ENCODE peak calls at places on chromosomes 11 and 22, in nine cellular contexts. M is cardiac muscle cell; J is psoas muscle; G is heart right ventricle; T is CD4-positive, CD25-positive, alpha-beta regulatory T cell; L is tibial artery; W is CD4-positive, alpha-beta T cell; U is body of pancreas; D is pancreas. C is an unnamed sample.

GRCh38 chr11:35236667-35237003 is 97.7 kb downstream of the CD44 start:
- DNase-seq in D (no peak), W (no peak), M (no peak), T (no peak), J (no peak), G (no peak), L (no peak), U (peak), C (no peak)

GRCh38 chr11:13462928-13463778 is at the start of gene BTBD10:
- DNase-seq in T (peak), J (peak), W (peak), D (peak), G (peak), U (peak), M (peak), L (peak), C (peak)

GRCh38 chr11:60870733-60871377 is 3.5 kb downstream of the ZP1 start:
- DNase-seq in G (no peak), W (no peak), U (no peak), M (no peak), L (peak), J (no peak), D (no peak), T (no peak), C (no peak)

GRCh38 chr11:112025682-112026081 is 474 bp downstream of the DLAT start:
- DNase-seq in G (no peak), U (no peak), W (no peak), D (no peak), J (no peak), T (no peak), M (peak), L (no peak), C (no peak)

GRCh38 chr11:86608251-86608799 is 64.1 kb downstream of the ME3 start:
- DNase-seq in M (peak), T (peak), D (peak), J (peak), U (peak), L (peak), G (peak), W (peak), C (peak)

GRCh38 chr22:46830841-46831240 is 68.4 kb downstream of the TBC1D22A start:
- DNase-seq in D (no peak), W (no peak), T (no peak), J (no peak), M (no peak), U (no peak), L (no peak), G (no peak), C (no peak)

GRCh38 chr11:114564836-114565235 is 5.2 kb upstream of the NXPE1 start:
- DNase-seq in D (no peak), U (no peak), W (no peak), G (no peak), J (no peak), L (no peak), M (no peak), T (no peak), C (no peak)

GRCh38 chr11:70650075-70650909 is 252.0 kb downstream of the CTTN start:
- DNase-seq in U (peak), L (peak), D (peak), G (peak), M (peak), W (no peak), T (peak), J (peak), C (peak)

GRCh38 chr22:38446018-38446601 is 8.9 kb downstream of the KCNJ4 start:
- DNase-seq in L (no peak), T (no peak), J (no peak), W (no peak), U (no peak), D (no peak), G (no peak), M (no peak), C (no peak)

GRCh38 chr11:124075841-124076571 is 34.9 kb upstream of the OR10G7 start:
- DNase-seq in T (no peak), L (no peak), M (no peak), U (peak), J (peak), G (no peak), D (peak), W (no peak), C (no peak)

GRCh38 chr11:69383946-69384547 is 90.1 kb downstream of the MYEOV start:
- DNase-seq in J (no peak), T (no peak), U (no peak), W (no peak), M (no peak), D (no peak), L (peak), G (no peak), C (no peak)

GRCh38 chr11:102155676-102156075 is 45.4 kb downstream of the YAP1 start:
- DNase-seq in U (no peak), W (no peak), L (no peak), M (no peak), G (no peak), T (no peak), J (no peak), D (no peak), C (no peak)

GRCh38 chr22:45357492-45357891 is 47.8 kb downstream of the FAM118A start:
- DNase-seq in M (no peak), W (no peak), L (no peak), G (no peak), J (no peak), D (no peak), T (no peak), U (no peak), C (no peak)

GRCh38 chr11:87038235-87038960 is 664 bp downstream of the TMEM135 start:
- DNase-seq in W (no peak), D (no peak), G (no peak), T (no peak), U (no peak), M (no peak), L (no peak), J (no peak), C (no peak)

GRCh38 chr11:6206456-6207180 is 1.3 kb downstream of the C11orf42 start:
- DNase-seq in T (no peak), J (no peak), U (no peak), G (no peak), D (no peak), L (no peak), W (no peak), M (no peak), C (no peak)

GRCh38 chr22:45528046-45528445 is 25.4 kb downstream of the FBLN1 start:
- DNase-seq in D (no peak), J (no peak), L (no peak), M (no peak), G (no peak), U (no peak), W (no peak), T (no peak), C (no peak)

GRCh38 chr11:304915-305833 is 2.4 kb upstream of the IFITM2 start:
- DNase-seq in W (no peak), D (no peak), U (peak), G (peak), L (no peak), T (peak), M (peak), J (peak), C (peak)

GRCh38 chr11:120030411-120030810 is 107.5 kb downstream of the TRIM29 start:
- DNase-seq in J (no peak), D (no peak), L (no peak), G (no peak), W (no peak), M (no peak), U (no peak), T (no peak), C (no peak)

GRCh38 chr11:101718406-101718805 is 134.6 kb upstream of the TRPC6 start:
- DNase-seq in W (no peak), U (no peak), G (no peak), T (no peak), J (no peak), D (no peak), L (no peak), M (no peak), C (no peak)

GRCh38 chr11:36583667-36584066 is 10.6 kb upstream of the IFTAP start:
- DNase-seq in G (no peak), M (no peak), J (no peak), W (no peak), L (no peak), T (no peak), D (no peak), U (no peak), C (no peak)

GRCh38 chr11:126194121-126194543 is 17.3 kb downstream of the RPUSD4 start:
- DNase-seq in G (peak), J (no peak), T (peak), L (peak), D (no peak), W (no peak), U (peak), M (peak), C (no peak)

GRCh38 chr22:37638351-37639069 is 959 bp upstream of the SH3BP1 start:
- DNase-seq in D (no peak), W (no peak), J (no peak), L (no peak), G (no peak), U (no peak), T (no peak), M (no peak), C (no peak)

GRCh38 chr11:14905104-14906033 is 13.3 kb upstream of the CYP2R1 start:
- DNase-seq in G (peak), W (peak), J (peak), L (peak), T (peak), D (peak), U (peak), M (peak), C (peak)

GRCh38 chr11:122731500-122731913 is 76.0 kb downstream of the UBASH3B start:
- DNase-seq in J (no peak), T (no peak), M (no peak), W (no peak), U (no peak), G (no peak), L (no peak), D (no peak), C (no peak)

GRCh38 chr11:66686801-66687750 is 9.4 kb upstream of the RBM4B start:
- DNase-seq in G (no peak), J (no peak), D (no peak), M (no peak), U (no peak), T (no peak), L (peak), W (no peak), C (no peak)

GRCh38 chr22:46619830-46620501 is at the start of gene GRAMD4:
- DNase-seq in M (no peak), L (no peak), T (no peak), G (peak), U (peak), W (no peak), J (peak), D (no peak), C (no peak)

GRCh38 chr11:127804775-127805446 is 782.4 kb downstream of the ETS1 start:
- DNase-seq in L (no peak), M (no peak), J (no peak), T (no peak), D (no peak), G (no peak), W (no peak), U (no peak), C (no peak)

GRCh38 chr22:36787594-36787993 is 11.7 kb upstream of the IFT27 start:
- DNase-seq in D (no peak), G (no peak), U (no peak), J (no peak), L (no peak), M (no peak), W (no peak), T (no peak), C (no peak)

GRCh38 chr11:126491092-126491491 is 135.6 kb downstream of the ST3GAL4 start:
- DNase-seq in U (no peak), W (no peak), D (no peak), T (no peak), J (no peak), M (no peak), G (no peak), L (no peak), C (no peak)

GRCh38 chr11:38784164-38784563 is 2186.1 kb upstream of the RAG2 start:
- DNase-seq in G (no peak), J (no peak), U (no peak), T (no peak), M (no peak), L (no peak), W (no peak), D (no peak), C (no peak)

GRCh38 chr11:15471028-15471708 is 356.4 kb downstream of the INSC start:
- DNase-seq in M (no peak), D (no peak), G (no peak), L (no peak), J (no peak), W (no peak), U (no peak), T (no peak), C (no peak)

GRCh38 chr22:26894766-26895485 is 237.5 kb downstream of the MIAT start:
- DNase-seq in G (no peak), L (no peak), D (peak), J (no peak), U (peak), M (no peak), W (no peak), T (no peak), C (peak)

GRCh38 chr11:70540196-70540595 is 141.9 kb downstream of the CTTN start:
- DNase-seq in M (no peak), D (no peak), L (peak), J (no peak), W (no peak), G (no peak), T (no peak), U (no peak), C (no peak)

GRCh38 chr11:35413568-35413967 is 5.8 kb downstream of the SLC1A2 start:
- DNase-seq in D (no peak), G (no peak), L (no peak), J (no peak), U (no peak), W (no peak), T (no peak), M (no peak), C (no peak)

GRCh38 chr11:1269957-1270356 is 39.5 kb downstream of the TOLLIP start:
- DNase-seq in U (no peak), L (no peak), D (no peak), J (no peak), W (no peak), T (no peak), M (no peak), G (no peak), C (no peak)

GRCh38 chr11:133081730-133082452 is 450.4 kb downstream of the OPCML start:
- DNase-seq in L (no peak), M (peak), T (no peak), U (no peak), G (no peak), W (no peak), J (no peak), D (no peak), C (no peak)

GRCh38 chr22:19744350-19745006 is 16.1 kb upstream of the TBX1 start:
- DNase-seq in J (no peak), D (no peak), M (no peak), T (no peak), G (no peak), L (no peak), W (no peak), U (no peak), C (no peak)

GRCh38 chr22:19746726-19747125 is 13.9 kb upstream of the TBX1 start:
- DNase-seq in M (no peak), J (no peak), D (no peak), G (no peak), L (no peak), W (no peak), T (no peak), U (no peak), C (no peak)

GRCh38 chr22:19747574-19747973 is 13.0 kb upstream of the TBX1 start:
- DNase-seq in D (no peak), T (no peak), W (no peak), J (no peak), U (no peak), G (no peak), L (no peak), M (no peak), C (no peak)

GRCh38 chr22:19743626-19744025 is 17.0 kb upstream of the TBX1 start:
- DNase-seq in W (no peak), T (no peak), D (no peak), G (no peak), U (no peak), J (no peak), M (no peak), L (no peak), C (no peak)

GRCh38 chr22:19745155-19746133 is 15.1 kb upstream of the TBX1 start:
- DNase-seq in W (no peak), J (peak), G (peak), T (no peak), U (no peak), L (no peak), D (no peak), M (no peak), C (no peak)
- H3K27ac ChIP-seq in W (no peak), J (peak), G (peak), T (no peak), U (no peak), L (no peak), D (no peak), M (no peak), C (no peak)

GRCh38 chr11:9314291-9315077 is at the start of gene TMEM41B:
- DNase-seq in W (peak), U (peak), G (peak), M (peak), J (peak), D (peak), L (peak), T (peak), C (peak)

GRCh38 chr11:9313648-9314290 is 624 bp downstream of the TMEM41B start:
- DNase-seq in T (no peak), L (no peak), M (peak), D (peak), U (peak), W (no peak), J (no peak), G (no peak), C (no peak)

GRCh38 chr11:9315078-9315688 is 790 bp upstream of the TMEM41B start:
- DNase-seq in G (no peak), T (no peak), U (peak), W (no peak), J (no peak), D (no peak), L (no peak), M (no peak), C (no peak)

GRCh38 chr11:9316334-9316733 is 1.9 kb upstream of the TMEM41B start:
- DNase-seq in W (no peak), G (no peak), D (no peak), T (no peak), L (no peak), J (no peak), U (no peak), M (no peak), C (no peak)

GRCh38 chr11:9310485-9310884 is 3.9 kb downstream of the TMEM41B start:
- DNase-seq in W (no peak), J (no peak), G (no peak), D (no peak), M (no peak), T (no peak), U (no peak), L (no peak), C (no peak)
- H3K27ac ChIP-seq in W (no peak), J (no peak), G (no peak), D (no peak), M (no peak), T (no peak), U (no peak), L (no peak), C (no peak)

GRCh38 chr11:103608566-103608965 is 427.9 kb upstream of the DDI1 start:
- DNase-seq in L (no peak), M (no peak), T (no peak), U (no peak), W (no peak), D (no peak), J (no peak), G (no peak), C (no peak)
- H3K27ac ChIP-seq in L (no peak), M (no peak), T (no peak), U (no peak), W (no peak), D (no peak), J (no peak), G (no peak), C (no peak)

DNA sequence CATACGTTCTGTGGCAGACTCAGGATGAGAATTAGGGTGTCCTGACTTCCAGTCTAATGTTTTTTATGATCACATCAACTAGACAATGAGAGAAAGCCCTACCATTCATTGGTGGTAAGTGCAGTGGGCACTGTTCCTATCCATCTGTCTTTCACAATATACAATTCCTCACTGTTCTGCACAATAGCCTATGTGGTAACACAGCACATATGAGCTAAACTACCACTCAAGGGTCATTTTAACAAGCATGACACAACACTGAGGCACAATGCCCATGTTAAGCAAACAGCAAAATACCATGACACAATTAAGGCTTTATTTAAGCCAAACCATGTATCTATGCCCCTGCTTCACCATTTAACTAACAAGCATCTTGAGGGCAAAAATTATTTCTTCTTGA is 52.3 kb downstream of the SIK3 start:
- DNase-seq in D (no peak), U (no peak), M (no peak), G (no peak), T (no peak), L (no peak), J (no peak), W (no peak), C (no peak)
- H3K27ac ChIP-seq in D (no peak), U (no peak), M (no peak), G (peak), T (no peak), L (no peak), J (peak), W (no peak), C (no peak)

DNA sequence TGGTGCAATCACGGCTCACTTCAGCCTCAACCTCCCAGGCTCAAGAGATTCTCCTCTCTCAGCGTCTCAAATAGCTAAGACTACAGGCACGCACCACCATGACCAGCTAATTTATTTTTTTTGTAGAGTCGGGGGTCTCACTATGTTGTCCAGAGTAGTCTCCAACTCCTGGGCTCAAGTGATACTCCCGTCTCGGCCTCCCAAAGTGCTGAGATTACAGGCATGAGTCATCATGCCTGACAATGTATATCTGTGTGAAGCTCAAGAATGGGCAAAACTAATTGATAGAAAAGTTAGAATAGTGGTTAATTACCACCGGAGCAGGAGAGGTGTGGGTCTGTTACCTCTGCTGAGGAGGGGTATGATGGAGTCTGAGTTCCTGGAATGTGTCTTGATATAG is 9.1 kb upstream of the SLC43A3 start:
- DNase-seq in T (no peak), U (no peak), J (no peak), G (no peak), L (no peak), M (no peak), D (no peak), W (no peak), C (no peak)
- H3K27ac ChIP-seq in T (no peak), U (no peak), J (no peak), G (no peak), L (no peak), M (no peak), D (no peak), W (no peak), C (no peak)

C was measured in adrenal gland.